ENCODE peak calls at places on chromosomes 16 and 17, in eight cellular contexts. G, S, Q, R, F, K, W and Z are unnamed samples. For H3K36me3, the result is how much of the 10 kb centered on the place peaks cover.

GRCh38 chr16:9065077-9065476 is 26.4 kb upstream of the HAPSTR1 start:
- DNase-seq in R (no peak), W (no peak), Q (no peak), K (no peak), G (no peak), S (no peak), F (no peak), Z (no peak)

GRCh38 chr17:56593073-56593740 is at the start of gene NOG:
- DNase-seq in Q (peak), G (peak), W (peak), F (peak), R (peak), K (peak), S (no peak), Z (no peak)

GRCh38 chr16:46972429-46972970 is 974 bp downstream of the DNAJA2 start:
- DNase-seq in F (peak), K (no peak), W (no peak), R (peak), S (peak), G (peak), Q (peak), Z (peak)

GRCh38 chr16:2196162-2196980 is at the start of gene CASKIN1:
- DNase-seq in W (no peak), F (peak), Q (no peak), K (no peak), S (no peak), G (peak), R (no peak), Z (no peak)

GRCh38 chr17:50076221-50076590 is 18.9 kb upstream of the PDK2 start:
- DNase-seq in Q (no peak), F (no peak), W (no peak), K (no peak), R (no peak), S (no peak), G (peak), Z (no peak)

GRCh38 chr16:64627781-64628180 is 494.1 kb downstream of the CDH11 start:
- DNase-seq in W (no peak), G (no peak), F (no peak), K (peak), S (no peak), R (no peak), Q (no peak), Z (no peak)

GRCh38 chr16:67326115-67326471 is 448 bp downstream of the KCTD19 start:
- DNase-seq in F (no peak), W (no peak), G (no peak), K (no peak), S (no peak), Q (no peak), R (no peak), Z (no peak)

GRCh38 chr17:13027246-13027645 is 9.4 kb upstream of the ELAC2 start:
- DNase-seq in R (no peak), K (no peak), S (no peak), F (no peak), G (no peak), W (no peak), Q (no peak), Z (no peak)

DNA sequence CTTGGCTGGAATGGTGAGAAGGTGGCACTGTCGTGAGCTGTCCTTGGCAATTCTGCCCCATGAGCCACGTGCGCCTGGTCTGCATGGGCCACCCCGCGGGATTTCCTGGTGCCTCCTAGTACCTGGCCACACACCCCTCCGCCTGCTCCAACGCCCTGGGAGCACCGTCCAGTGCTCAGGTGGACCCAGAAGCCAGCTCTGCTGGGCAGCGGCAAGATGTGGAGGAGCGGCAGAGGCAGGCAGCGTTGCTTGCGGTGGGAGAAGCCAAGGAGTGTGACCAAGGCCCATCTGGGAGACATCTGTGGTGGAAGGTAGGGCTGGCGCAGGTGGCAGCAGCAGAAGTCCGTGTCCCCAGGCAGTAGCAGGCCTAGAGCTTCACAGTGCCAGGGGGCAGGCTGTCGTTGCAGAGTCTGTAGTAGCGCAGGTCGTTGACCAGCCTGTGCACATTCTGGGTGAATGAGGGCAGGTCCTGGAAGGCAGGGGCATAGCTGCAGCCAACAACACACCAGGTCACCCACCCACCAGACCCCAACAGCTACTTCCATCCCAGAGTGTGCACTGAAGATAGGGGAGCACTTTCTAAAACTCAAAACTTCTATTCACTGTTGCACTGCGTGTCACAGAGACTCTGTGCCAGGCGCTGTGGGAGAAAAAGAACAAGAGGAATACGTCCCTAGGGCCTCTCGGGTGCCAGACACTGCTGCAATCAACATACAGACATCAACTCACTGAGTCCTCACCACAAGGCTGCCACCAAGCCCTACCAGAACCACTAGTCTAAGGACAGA is 34.9 kb upstream of the GSG1L start:
- DNase-seq in R (no peak), F (peak), Q (no peak), G (no peak), K (no peak), S (no peak), W (peak), Z (no peak)
- H3K36me3 ChIP-seq in R (under half), F (under half), Q (under half), G (under half), K (half or more), S (under half), W (half or more), Z (half or more)

GRCh38 chr17:60188727-60189126 is 39.0 kb downstream of the CA4 start:
- DNase-seq in K (no peak), G (no peak), W (no peak), Q (no peak), F (no peak), S (no peak), R (no peak), Z (no peak)

GRCh38 chr17:60193482-60193881 is 43.7 kb downstream of the CA4 start:
- DNase-seq in Q (no peak), R (no peak), K (no peak), G (no peak), F (no peak), W (no peak), S (no peak), Z (no peak)
- H3K36me3 ChIP-seq in Q (under half), R (under half), K (half or more), G (half or more), F (under half), W (half or more), S (under half), Z (under half)

GRCh38 chr17:2377659-2378058 is 23.2 kb downstream of the MNT start:
- DNase-seq in W (no peak), R (no peak), Q (no peak), G (no peak), F (no peak), S (no peak), K (no peak), Z (no peak)

GRCh38 chr17:2376107-2376506 is 24.8 kb downstream of the MNT start:
- DNase-seq in G (peak), S (no peak), K (no peak), F (peak), Q (no peak), W (no peak), R (no peak), Z (no peak)

GRCh38 chr17:2378905-2379304 is 22.0 kb downstream of the MNT start:
- DNase-seq in K (no peak), Q (no peak), S (no peak), W (no peak), G (no peak), R (no peak), F (no peak), Z (no peak)

GRCh38 chr17:2380225-2380922 is 20.5 kb downstream of the MNT start:
- DNase-seq in F (no peak), W (no peak), K (no peak), R (no peak), G (no peak), S (no peak), Q (no peak), Z (no peak)

DNA sequence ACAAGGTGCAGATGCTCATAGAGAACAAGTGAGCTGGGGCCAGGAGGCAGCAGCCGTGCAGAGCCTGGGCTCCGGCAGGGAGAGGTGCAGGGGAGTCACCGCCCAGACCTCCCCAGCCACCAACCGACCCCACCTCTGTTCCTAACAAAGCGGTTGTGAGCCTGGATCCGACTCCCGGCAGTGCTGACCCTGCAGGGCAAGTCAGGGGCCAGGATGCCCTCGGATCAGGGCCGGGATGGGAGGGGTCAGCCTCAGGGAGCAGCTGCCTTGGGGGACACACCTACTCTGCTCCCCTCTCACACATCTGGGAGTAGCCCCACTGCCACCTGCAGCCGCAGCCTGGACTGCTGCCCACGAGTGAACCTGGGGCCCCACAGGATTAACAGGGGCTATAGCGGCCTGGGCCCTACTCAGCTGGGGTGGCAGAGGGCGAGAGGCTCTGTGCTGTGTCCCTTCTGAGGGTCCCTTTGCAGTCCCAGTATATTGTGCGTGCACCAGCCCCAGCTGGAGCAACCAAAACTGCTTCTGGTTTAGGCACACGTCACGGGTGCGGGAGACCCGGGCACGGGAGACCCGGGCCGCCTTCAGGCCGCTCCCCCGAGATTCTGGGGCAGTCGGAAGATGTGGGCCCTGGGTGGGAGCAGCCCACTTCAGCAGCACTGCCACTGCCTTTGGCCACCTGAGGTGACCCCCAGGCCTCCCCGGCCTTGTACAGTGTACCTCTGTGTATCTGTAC is 21.2 kb downstream of the MNT start:
- DNase-seq in Q (no peak), F (no peak), G (no peak), K (no peak), S (no peak), R (no peak), W (no peak), Z (no peak)
- H3K36me3 ChIP-seq in Q (under half), F (under half), G (under half), K (half or more), S (under half), R (under half), W (half or more), Z (under half)

GRCh38 chr16:3520861-3521260 is 20.1 kb downstream of the CLUAP1 start:
- DNase-seq in R (no peak), S (no peak), W (no peak), Q (no peak), G (peak), K (no peak), F (peak), Z (no peak)

GRCh38 chr16:3525951-3526350 is 25.1 kb downstream of the CLUAP1 start:
- DNase-seq in F (no peak), S (no peak), K (no peak), Q (no peak), W (no peak), R (no peak), G (no peak), Z (no peak)

GRCh38 chr16:3520398-3520797 is 19.6 kb downstream of the CLUAP1 start:
- DNase-seq in R (no peak), K (no peak), Q (no peak), W (no peak), S (no peak), F (no peak), G (no peak), Z (no peak)

GRCh38 chr16:3519581-3519980 is 18.8 kb downstream of the CLUAP1 start:
- DNase-seq in K (no peak), S (no peak), G (no peak), W (no peak), R (no peak), Q (no peak), F (no peak), Z (no peak)

GRCh38 chr16:3523281-3523680 is 22.5 kb downstream of the CLUAP1 start:
- DNase-seq in Q (no peak), S (peak), F (no peak), K (no peak), G (no peak), R (no peak), W (no peak), Z (no peak)
- H3K36me3 ChIP-seq in Q (under half), S (under half), F (under half), K (half or more), G (under half), R (under half), W (half or more), Z (under half)

DNA sequence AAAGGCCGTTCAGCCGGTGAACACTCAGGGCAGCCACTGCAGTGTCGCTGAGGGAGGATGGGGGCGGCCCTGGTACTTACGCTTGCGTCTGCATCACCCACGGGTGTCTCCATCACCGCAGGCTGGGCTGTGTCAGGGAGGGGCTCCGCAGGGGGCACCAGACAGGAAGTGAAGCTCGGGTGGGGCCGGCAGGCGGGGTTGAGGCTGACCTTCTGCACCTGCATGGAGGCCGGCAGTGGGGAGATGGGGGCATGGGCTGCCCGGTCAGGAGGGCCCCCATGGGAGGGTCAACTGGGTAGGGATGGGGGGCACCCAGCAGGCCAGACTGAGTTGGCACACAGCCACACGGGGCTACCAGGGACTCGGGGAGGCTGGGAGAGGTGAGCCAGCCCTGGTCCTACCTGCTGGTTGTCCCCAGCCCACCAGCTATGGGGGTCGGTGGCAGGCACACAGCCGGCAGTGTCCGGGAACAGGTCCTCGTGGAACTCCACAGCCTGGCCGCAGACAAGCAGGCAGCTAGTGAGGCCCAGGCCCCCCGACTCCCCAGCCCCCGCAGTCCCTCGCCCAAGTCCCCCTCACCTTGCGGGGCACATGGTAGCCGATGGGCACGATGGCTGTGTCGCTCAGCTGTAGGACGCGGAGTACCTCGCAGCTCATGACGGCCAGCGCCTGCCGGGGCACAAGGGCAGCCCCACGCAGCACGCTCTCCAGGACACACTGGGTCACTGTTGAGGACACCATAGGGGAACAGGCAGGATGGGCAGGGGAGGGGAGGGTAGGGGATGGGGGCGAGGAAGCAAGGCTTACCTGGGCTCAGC is 7.2 kb upstream of the VASN start:
- DNase-seq in W (no peak), G (no peak), K (no peak), S (no peak), F (no peak), R (no peak), Q (no peak), Z (no peak)
- H3K36me3 ChIP-seq in W (half or more), G (under half), K (under half), S (under half), F (under half), R (under half), Q (under half), Z (under half)